ENCODE peak calls at places on chromosome 15, in six cellular contexts. One of them, this sample, is unnamed.

GRCh38 chr15:47998523-47999113 is 122.2 kb upstream of the SLC24A5 start:
- DNase-seq in CD8-positive, alpha-beta memory T cell: no peak
- DNase-seq in upper lobe of right lung: peak
- DNase-seq in transverse colon: no peak
- DNase-seq in CD8-positive, alpha-beta T cell: no peak
- DNase-seq in kidney: no peak
- DNase-seq in this sample: no peak

GRCh38 chr15:40755821-40756220 is 767 bp upstream of the RMDN3 start:
- DNase-seq in CD8-positive, alpha-beta memory T cell: no peak
- DNase-seq in upper lobe of right lung: no peak
- DNase-seq in transverse colon: no peak
- DNase-seq in CD8-positive, alpha-beta T cell: no peak
- DNase-seq in kidney: no peak
- DNase-seq in this sample: no peak

GRCh38 chr15:63718590-63719035 is 115.1 kb downstream of the HERC1 start:
- DNase-seq in CD8-positive, alpha-beta memory T cell: no peak
- DNase-seq in upper lobe of right lung: no peak
- DNase-seq in transverse colon: no peak
- DNase-seq in CD8-positive, alpha-beta T cell: no peak
- DNase-seq in kidney: no peak
- DNase-seq in this sample: no peak

GRCh38 chr15:51736646-51737537 is 563 bp downstream of the LYSMD2 start:
- DNase-seq in CD8-positive, alpha-beta memory T cell: peak
- DNase-seq in upper lobe of right lung: peak
- DNase-seq in transverse colon: peak
- DNase-seq in CD8-positive, alpha-beta T cell: peak
- DNase-seq in kidney: peak
- DNase-seq in this sample: peak

GRCh38 chr15:31297221-31297879 is 29.3 kb upstream of the KLF13 start:
- DNase-seq in CD8-positive, alpha-beta memory T cell: no peak
- DNase-seq in upper lobe of right lung: peak
- DNase-seq in transverse colon: no peak
- DNase-seq in CD8-positive, alpha-beta T cell: no peak
- DNase-seq in kidney: no peak
- DNase-seq in this sample: no peak

GRCh38 chr15:78944669-78945407 is at the start of gene CTSH:
- DNase-seq in CD8-positive, alpha-beta memory T cell: peak
- DNase-seq in upper lobe of right lung: peak
- DNase-seq in transverse colon: peak
- DNase-seq in CD8-positive, alpha-beta T cell: peak
- DNase-seq in kidney: peak
- DNase-seq in this sample: peak

GRCh38 chr15:51842852-51843737 is 13.6 kb downstream of the TMOD3 start:
- DNase-seq in CD8-positive, alpha-beta memory T cell: no peak
- DNase-seq in upper lobe of right lung: no peak
- DNase-seq in transverse colon: no peak
- DNase-seq in CD8-positive, alpha-beta T cell: no peak
- DNase-seq in kidney: no peak
- DNase-seq in this sample: no peak

GRCh38 chr15:62066663-62067447 is at the start of gene C2CD4A:
- DNase-seq in CD8-positive, alpha-beta memory T cell: peak
- DNase-seq in upper lobe of right lung: peak
- DNase-seq in transverse colon: peak
- DNase-seq in CD8-positive, alpha-beta T cell: peak
- DNase-seq in kidney: peak
- DNase-seq in this sample: peak

GRCh38 chr15:89758981-89759380 is 7.9 kb upstream of the MESP1 start:
- DNase-seq in CD8-positive, alpha-beta memory T cell: no peak
- DNase-seq in upper lobe of right lung: no peak
- DNase-seq in transverse colon: no peak
- DNase-seq in CD8-positive, alpha-beta T cell: no peak
- DNase-seq in kidney: peak
- DNase-seq in this sample: no peak

GRCh38 chr15:86079491-86080266 is at the start of gene AGBL1:
- DNase-seq in CD8-positive, alpha-beta memory T cell: no peak
- DNase-seq in upper lobe of right lung: peak
- DNase-seq in transverse colon: no peak
- DNase-seq in CD8-positive, alpha-beta T cell: no peak
- DNase-seq in kidney: no peak
- DNase-seq in this sample: peak

GRCh38 chr15:70399204-70399603 is 301.5 kb upstream of the TLE3 start:
- DNase-seq in CD8-positive, alpha-beta memory T cell: no peak
- DNase-seq in upper lobe of right lung: no peak
- DNase-seq in transverse colon: no peak
- DNase-seq in CD8-positive, alpha-beta T cell: no peak
- DNase-seq in kidney: no peak
- DNase-seq in this sample: no peak

DNA sequence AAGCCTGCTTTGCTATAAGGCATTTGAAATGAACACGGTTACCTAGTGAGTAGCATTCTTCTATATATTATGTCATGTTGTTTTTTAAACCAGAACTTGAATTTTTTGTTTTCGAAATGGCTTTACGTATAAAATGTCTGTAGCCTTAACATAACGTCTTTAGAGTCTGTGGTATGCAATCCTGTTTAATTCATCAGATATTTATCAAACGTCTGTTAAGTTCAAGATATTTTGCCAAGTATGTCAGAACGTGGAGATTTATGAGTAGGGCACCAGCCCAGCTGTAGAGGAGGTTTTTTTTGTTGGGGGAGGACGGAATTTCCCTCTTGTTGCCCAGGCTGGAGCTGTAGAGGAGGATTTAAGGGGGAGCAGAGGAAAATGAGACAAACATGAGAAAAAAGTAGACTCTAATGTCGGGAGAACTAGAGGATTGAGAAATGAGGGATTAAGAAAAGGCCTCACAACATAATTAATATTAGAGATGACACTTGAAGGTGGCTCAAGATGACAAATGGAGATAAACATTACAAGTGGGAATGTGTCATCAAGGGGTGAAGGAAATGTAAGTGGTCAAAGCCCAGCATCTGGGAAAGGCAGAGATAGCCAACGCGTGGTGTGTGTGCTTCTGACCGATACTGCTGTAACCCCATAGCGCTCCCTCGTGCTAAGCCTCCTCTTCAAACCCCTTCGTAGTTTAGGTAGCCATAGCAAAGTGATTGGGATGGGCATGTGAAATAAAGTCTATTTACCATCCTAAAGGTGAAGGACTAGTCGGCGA is 154.0 kb upstream of the GOLGA6L4 start:
- DNase-seq in CD8-positive, alpha-beta memory T cell: no peak
- DNase-seq in upper lobe of right lung: no peak
- DNase-seq in transverse colon: no peak
- DNase-seq in CD8-positive, alpha-beta T cell: no peak
- DNase-seq in kidney: no peak
- DNase-seq in this sample: no peak
- H3K4me3 ChIP-seq in CD8-positive, alpha-beta memory T cell: no peak
- H3K4me3 ChIP-seq in upper lobe of right lung: no peak
- H3K4me3 ChIP-seq in transverse colon: no peak
- H3K4me3 ChIP-seq in CD8-positive, alpha-beta T cell: no peak
- H3K4me3 ChIP-seq in kidney: no peak
- H3K4me3 ChIP-seq in this sample: no peak

DNA sequence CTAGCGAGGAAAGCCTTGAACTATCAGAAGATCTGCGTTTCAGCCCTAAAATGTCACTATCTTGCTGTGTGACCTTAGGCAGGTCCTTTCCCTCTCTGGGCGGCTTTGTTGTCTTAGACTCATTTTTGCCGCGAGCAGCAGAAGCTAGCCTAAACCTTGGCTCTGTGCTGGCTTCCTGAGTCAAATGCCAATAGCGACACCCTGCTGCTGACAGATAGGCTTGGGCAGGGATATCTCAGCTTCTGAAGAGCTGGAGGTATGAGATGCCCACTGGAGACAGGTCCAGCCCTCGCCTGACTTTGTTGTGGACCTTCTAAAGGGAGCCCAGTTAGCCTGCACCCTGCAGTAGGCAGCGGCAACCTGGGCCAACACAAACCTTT is 1.3 kb downstream of the ADAMTSL3 start:
- DNase-seq in CD8-positive, alpha-beta memory T cell: no peak
- DNase-seq in upper lobe of right lung: no peak
- DNase-seq in transverse colon: no peak
- DNase-seq in CD8-positive, alpha-beta T cell: no peak
- DNase-seq in kidney: no peak
- DNase-seq in this sample: no peak
- H3K4me3 ChIP-seq in CD8-positive, alpha-beta memory T cell: no peak
- H3K4me3 ChIP-seq in upper lobe of right lung: peak
- H3K4me3 ChIP-seq in transverse colon: peak
- H3K4me3 ChIP-seq in CD8-positive, alpha-beta T cell: no peak
- H3K4me3 ChIP-seq in kidney: no peak
- H3K4me3 ChIP-seq in this sample: peak

DNA sequence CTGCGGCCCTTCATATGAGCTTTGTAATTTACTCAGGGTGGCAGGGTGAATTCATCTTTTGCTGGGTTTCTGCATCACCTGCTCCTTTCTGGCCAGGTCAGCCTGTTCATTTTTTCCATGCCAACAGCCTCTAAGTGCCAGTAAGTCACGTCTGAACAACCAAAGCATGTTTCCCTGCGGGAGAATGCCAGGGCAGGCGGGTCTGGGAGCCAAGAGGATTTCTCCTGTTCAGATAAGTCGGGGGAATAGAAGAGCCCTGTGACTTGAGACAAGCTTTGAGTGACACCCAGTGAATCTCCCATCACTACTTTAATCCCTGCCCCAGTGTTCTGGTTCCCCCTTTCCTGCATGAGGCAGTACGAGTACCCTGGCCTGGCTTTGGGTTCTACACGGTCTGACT is 153.1 kb downstream of the PGPEP1L start:
- DNase-seq in CD8-positive, alpha-beta memory T cell: no peak
- DNase-seq in upper lobe of right lung: no peak
- DNase-seq in transverse colon: no peak
- DNase-seq in CD8-positive, alpha-beta T cell: no peak
- DNase-seq in kidney: peak
- DNase-seq in this sample: no peak
- H3K4me3 ChIP-seq in CD8-positive, alpha-beta memory T cell: no peak
- H3K4me3 ChIP-seq in upper lobe of right lung: no peak
- H3K4me3 ChIP-seq in transverse colon: no peak
- H3K4me3 ChIP-seq in CD8-positive, alpha-beta T cell: no peak
- H3K4me3 ChIP-seq in kidney: no peak
- H3K4me3 ChIP-seq in this sample: no peak

GRCh38 chr15:92667291-92667904 is 11.8 kb upstream of the FAM174B start:
- DNase-seq in CD8-positive, alpha-beta memory T cell: no peak
- DNase-seq in upper lobe of right lung: no peak
- DNase-seq in transverse colon: no peak
- DNase-seq in CD8-positive, alpha-beta T cell: no peak
- DNase-seq in kidney: no peak
- DNase-seq in this sample: no peak

GRCh38 chr15:92668086-92668485 is 12.5 kb upstream of the FAM174B start:
- DNase-seq in CD8-positive, alpha-beta memory T cell: no peak
- DNase-seq in upper lobe of right lung: no peak
- DNase-seq in transverse colon: no peak
- DNase-seq in CD8-positive, alpha-beta T cell: no peak
- DNase-seq in kidney: no peak
- DNase-seq in this sample: no peak

GRCh38 chr15:92668620-92669019 is 13.0 kb upstream of the FAM174B start:
- DNase-seq in CD8-positive, alpha-beta memory T cell: no peak
- DNase-seq in upper lobe of right lung: no peak
- DNase-seq in transverse colon: no peak
- DNase-seq in CD8-positive, alpha-beta T cell: no peak
- DNase-seq in kidney: no peak
- DNase-seq in this sample: no peak

GRCh38 chr15:92665100-92665555 is 9.6 kb upstream of the FAM174B start:
- DNase-seq in CD8-positive, alpha-beta memory T cell: no peak
- DNase-seq in upper lobe of right lung: no peak
- DNase-seq in transverse colon: no peak
- DNase-seq in CD8-positive, alpha-beta T cell: no peak
- DNase-seq in kidney: no peak
- DNase-seq in this sample: no peak

GRCh38 chr15:92666780-92667179 is 11.2 kb upstream of the FAM174B start:
- DNase-seq in CD8-positive, alpha-beta memory T cell: no peak
- DNase-seq in upper lobe of right lung: no peak
- DNase-seq in transverse colon: peak
- DNase-seq in CD8-positive, alpha-beta T cell: no peak
- DNase-seq in kidney: peak
- DNase-seq in this sample: peak
- H3K4me3 ChIP-seq in CD8-positive, alpha-beta memory T cell: no peak
- H3K4me3 ChIP-seq in upper lobe of right lung: no peak
- H3K4me3 ChIP-seq in transverse colon: no peak
- H3K4me3 ChIP-seq in CD8-positive, alpha-beta T cell: no peak
- H3K4me3 ChIP-seq in kidney: no peak
- H3K4me3 ChIP-seq in this sample: no peak

GRCh38 chr15:92394327-92395175 is 870 bp downstream of the ST8SIA2 start:
- DNase-seq in CD8-positive, alpha-beta memory T cell: no peak
- DNase-seq in upper lobe of right lung: no peak
- DNase-seq in transverse colon: no peak
- DNase-seq in CD8-positive, alpha-beta T cell: no peak
- DNase-seq in kidney: no peak
- DNase-seq in this sample: peak

GRCh38 chr15:92393994-92394326 is 279 bp downstream of the ST8SIA2 start:
- DNase-seq in CD8-positive, alpha-beta memory T cell: no peak
- DNase-seq in upper lobe of right lung: no peak
- DNase-seq in transverse colon: no peak
- DNase-seq in CD8-positive, alpha-beta T cell: no peak
- DNase-seq in kidney: no peak
- DNase-seq in this sample: no peak

GRCh38 chr15:92393287-92393993 is at the start of gene ST8SIA2:
- DNase-seq in CD8-positive, alpha-beta memory T cell: no peak
- DNase-seq in upper lobe of right lung: no peak
- DNase-seq in transverse colon: no peak
- DNase-seq in CD8-positive, alpha-beta T cell: no peak
- DNase-seq in kidney: no peak
- DNase-seq in this sample: peak

GRCh38 chr15:92395557-92395956 is 1.9 kb downstream of the ST8SIA2 start:
- DNase-seq in CD8-positive, alpha-beta memory T cell: no peak
- DNase-seq in upper lobe of right lung: no peak
- DNase-seq in transverse colon: no peak
- DNase-seq in CD8-positive, alpha-beta T cell: no peak
- DNase-seq in kidney: no peak
- DNase-seq in this sample: no peak

GRCh38 chr15:92395176-92395521 is 1.5 kb downstream of the ST8SIA2 start:
- DNase-seq in CD8-positive, alpha-beta memory T cell: no peak
- DNase-seq in upper lobe of right lung: no peak
- DNase-seq in transverse colon: no peak
- DNase-seq in CD8-positive, alpha-beta T cell: no peak
- DNase-seq in kidney: no peak
- DNase-seq in this sample: no peak
- H3K4me3 ChIP-seq in CD8-positive, alpha-beta memory T cell: no peak
- H3K4me3 ChIP-seq in upper lobe of right lung: no peak
- H3K4me3 ChIP-seq in transverse colon: no peak
- H3K4me3 ChIP-seq in CD8-positive, alpha-beta T cell: no peak
- H3K4me3 ChIP-seq in kidney: no peak
- H3K4me3 ChIP-seq in this sample: no peak

This sample was measured in upper lobe of left lung.